ENCODE peak calls at places on chromosomes 6 and 20, in five cellular contexts. A is A549, V is WTC11, R is GM12878, K is K562. U is an unnamed sample.

GRCh38 chr6:89611666-89612065 is 26.9 kb downstream of the LYRM2 start:
- DNase-seq in A (no peak), V (no peak), R (no peak), K (no peak), U (no peak)

GRCh38 chr6:118206221-118206620 is 299.2 kb downstream of the SLC35F1 start:
- DNase-seq in A (no peak), V (no peak), R (no peak), K (no peak), U (no peak)

GRCh38 chr20:21017381-21018085 is 88.6 kb downstream of the LINC00237 start:
- DNase-seq in A (no peak), V (no peak), R (no peak), K (no peak), U (peak)

GRCh38 chr20:43988867-43989266 is 74.2 kb downstream of the TOX2 start:
- DNase-seq in A (no peak), V (no peak), R (no peak), K (no peak), U (no peak)

GRCh38 chr6:22476811-22477210 is 92.6 kb upstream of the HDGFL1 start:
- DNase-seq in A (no peak), V (no peak), R (no peak), K (no peak), U (no peak)

GRCh38 chr20:43170771-43171170 is 18.9 kb downstream of the PTPRT start:
- DNase-seq in A (no peak), V (no peak), R (no peak), K (no peak), U (no peak)

GRCh38 chr6:112286010-112286409 is 31.6 kb upstream of the LAMA4 start:
- DNase-seq in A (no peak), V (no peak), R (peak), K (no peak), U (no peak)

GRCh38 chr6:113447088-113447831 is 409.9 kb upstream of the MARCKS start:
- DNase-seq in A (no peak), V (no peak), R (no peak), K (no peak), U (no peak)

GRCh38 chr6:25987845-25988244 is 25.2 kb downstream of the TRIM38 start:
- DNase-seq in A (no peak), V (peak), R (no peak), K (no peak), U (no peak)

GRCh38 chr6:169190144-169190584 is 63.5 kb downstream of the THBS2 start:
- DNase-seq in A (no peak), V (no peak), R (no peak), K (no peak), U (no peak)
- TF ChIP-seq ESRRA in A (no peak), V (no peak), R (no peak), K (no peak), U (no peak)

GRCh38 chr6:143405381-143406154 is 44.9 kb downstream of the ADAT2 start:
- DNase-seq in A (no peak), V (no peak), R (no peak), K (no peak), U (no peak)
- TF ChIP-seq ESRRA in A (no peak), V (no peak), R (no peak), K (no peak), U (no peak)

GRCh38 chr20:50330504-50331313 is 140.1 kb downstream of the CEBPB start:
- DNase-seq in A (no peak), V (no peak), R (no peak), K (no peak), U (peak)
- TF ChIP-seq ESRRA in A (no peak), V (no peak), R (no peak), K (no peak), U (no peak)

GRCh38 chr6:56956481-56956880 is 1.6 kb downstream of the BEND6 start:
- DNase-seq in A (no peak), V (no peak), R (no peak), K (no peak), U (no peak)

GRCh38 chr6:56953597-56954388 is 1.1 kb upstream of the BEND6 start:
- DNase-seq in A (no peak), V (no peak), R (peak), K (no peak), U (no peak)

GRCh38 chr6:56957856-56958255 is 2.9 kb downstream of the BEND6 start:
- DNase-seq in A (no peak), V (no peak), R (no peak), K (no peak), U (no peak)

GRCh38 chr6:56955171-56956155 is 556 bp downstream of the BEND6 start:
- DNase-seq in A (peak), V (peak), R (peak), K (peak), U (peak)

GRCh38 chr6:56954389-56955170 is at the start of gene BEND6:
- DNase-seq in A (peak), V (peak), R (no peak), K (peak), U (peak)
- TF ChIP-seq ESRRA in A (no peak), V (no peak), R (no peak), K (no peak), U (no peak)

GRCh38 chr6:147869223-147869600 is 360.7 kb downstream of the SAMD5 start:
- DNase-seq in A (no peak), V (no peak), R (no peak), K (no peak), U (no peak)

GRCh38 chr6:147870745-147871144 is 362.3 kb downstream of the SAMD5 start:
- DNase-seq in A (no peak), V (no peak), R (no peak), K (no peak), U (peak)

GRCh38 chr6:147867827-147868226 is 359.3 kb downstream of the SAMD5 start:
- DNase-seq in A (no peak), V (no peak), R (no peak), K (no peak), U (no peak)

GRCh38 chr6:147869869-147870268 is 361.4 kb downstream of the SAMD5 start:
- DNase-seq in A (no peak), V (no peak), R (no peak), K (no peak), U (no peak)

GRCh38 chr6:147868493-147869222 is 360.2 kb downstream of the SAMD5 start:
- DNase-seq in A (no peak), V (no peak), R (no peak), K (no peak), U (no peak)
- TF ChIP-seq ESRRA in A (no peak), V (no peak), R (no peak), K (no peak), U (no peak)

GRCh38 chr6:82507112-82507511 is 143.5 kb downstream of the TPBG start:
- DNase-seq in A (no peak), V (no peak), R (peak), K (no peak), U (no peak)
- TF ChIP-seq ESRRA in A (no peak), V (no peak), R (no peak), K (no peak), U (no peak)

GRCh38 chr6:147382945-147383554 is 125.4 kb upstream of the SAMD5 start:
- DNase-seq in A (peak), V (no peak), R (no peak), K (peak), U (peak)
- TF ChIP-seq ESRRA in A (no peak), V (no peak), R (no peak), K (no peak), U (no peak)

GRCh38 chr20:674936-675452 is 608 bp downstream of the SCRT2 start:
- DNase-seq in A (no peak), V (no peak), R (no peak), K (no peak), U (no peak)

GRCh38 chr20:675453-676314 is at the start of gene SCRT2:
- DNase-seq in A (peak), V (peak), R (no peak), K (peak), U (peak)

GRCh38 chr20:673606-674005 is 2.0 kb downstream of the SCRT2 start:
- DNase-seq in A (no peak), V (no peak), R (no peak), K (no peak), U (no peak)

GRCh38 chr20:676967-677366 is 1.4 kb upstream of the SCRT2 start:
- DNase-seq in A (no peak), V (no peak), R (no peak), K (no peak), U (no peak)

DNA sequence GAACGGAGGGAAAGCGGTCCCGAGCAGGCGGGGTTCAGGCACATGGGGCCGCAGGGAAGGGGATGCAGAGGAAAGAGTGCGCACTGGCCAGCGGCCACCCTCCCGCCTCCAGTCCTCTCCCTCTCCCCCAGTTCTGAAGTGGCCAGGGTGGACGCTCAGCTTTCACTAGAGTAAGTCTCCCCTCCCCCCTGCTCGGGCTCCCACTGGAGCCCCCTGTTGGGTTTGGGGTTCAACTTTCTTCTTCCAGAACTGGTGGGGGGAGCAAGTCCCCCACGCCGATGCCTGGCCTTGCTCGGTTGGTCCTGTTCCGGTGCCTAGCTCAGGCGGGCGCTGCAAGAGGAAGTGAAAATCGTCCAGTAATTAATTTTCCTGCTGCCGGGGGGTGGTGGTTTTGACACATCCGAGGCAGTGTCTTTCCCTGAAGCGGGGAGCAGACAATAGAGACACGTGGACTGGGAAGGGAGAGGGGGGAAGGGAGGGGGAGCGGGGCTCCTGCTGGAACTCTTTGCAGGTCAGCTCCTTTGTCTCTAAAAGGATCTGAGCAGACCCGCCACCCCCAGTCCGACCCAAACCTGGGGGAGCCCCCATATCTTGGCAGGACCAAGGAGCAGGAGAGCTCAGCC is 824 bp upstream of the SCRT2 start:
- DNase-seq in A (no peak), V (no peak), R (no peak), K (no peak), U (no peak)
- TF ChIP-seq ESRRA in A (no peak), V (no peak), R (no peak), K (no peak), U (no peak)

DNA sequence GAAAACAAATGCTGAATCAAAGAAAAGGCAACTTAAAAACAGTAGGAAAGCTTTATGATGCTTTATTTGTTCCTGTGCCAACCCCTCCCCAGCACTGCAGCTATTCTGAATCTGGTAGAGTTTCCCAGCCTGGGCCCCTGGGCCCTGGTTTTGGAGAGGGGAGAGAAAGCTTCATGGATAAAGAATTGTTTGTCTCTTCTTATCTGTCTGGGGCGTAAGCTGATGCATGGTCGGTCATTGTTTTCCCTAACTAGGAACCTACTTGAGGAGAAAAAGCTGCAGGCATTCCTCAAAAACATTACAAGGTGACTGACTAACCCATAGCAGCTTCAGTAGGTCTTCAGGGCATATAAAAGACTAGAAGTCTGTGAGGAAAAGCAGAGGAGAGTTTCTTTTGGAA is 758.1 kb upstream of the EPHA7 start:
- DNase-seq in A (no peak), V (no peak), R (no peak), K (no peak), U (no peak)
- TF ChIP-seq ESRRA in A (no peak), V (no peak), R (no peak), K (no peak), U (no peak)

U was measured in HepG2.